ENCODE peak calls at places on chromosome 17, in nine cellular contexts. X, V, J, M, N, D, T, C and I are unnamed samples.

GRCh38 chr17:75078097-75079022 is 9.4 kb upstream of the SLC16A5 start:
- DNase-seq in X (peak; percentile 47), V (peak; percentile 40), J (no peak), M (peak; percentile 69), N (peak; percentile 79), D (no peak), T (no peak), C (no peak), I (peak; percentile 99)

GRCh38 chr17:81239714-81240555 is 817 bp downstream of the NDUFAF8 start:
- DNase-seq in X (no peak), V (no peak), J (no peak), M (no peak), N (no peak), D (no peak), T (no peak), C (no peak), I (no peak)

GRCh38 chr17:61400786-61401279 is 1.2 kb downstream of the TBX2 start:
- DNase-seq in X (no peak), V (no peak), J (no peak), M (no peak), N (no peak), D (no peak), T (no peak), C (no peak), I (no peak)

GRCh38 chr17:17161121-17161520 is 45.0 kb downstream of the PLD6 start:
- DNase-seq in X (no peak), V (no peak), J (no peak), M (no peak), N (no peak), D (no peak), T (no peak), C (peak; percentile 34), I (no peak)

GRCh38 chr17:8875957-8876356 is 8.5 kb upstream of the PIK3R6 start:
- DNase-seq in X (no peak), V (no peak), J (no peak), M (no peak), N (no peak), D (no peak), T (peak; percentile 20), C (no peak), I (no peak)

GRCh38 chr17:64081802-64082799 is 47.8 kb downstream of the ERN1 start:
- DNase-seq in X (no peak), V (no peak), J (no peak), M (peak; percentile 82), N (peak; percentile 48), D (no peak), T (no peak), C (no peak), I (peak; percentile 28)

GRCh38 chr17:731943-732787 is at the start of gene TLCD3A:
- DNase-seq in X (peak; percentile 73), V (peak; percentile 78), J (peak; percentile 84), M (no peak), N (peak; percentile 74), D (peak; percentile 82), T (peak; percentile 72), C (peak; percentile 72), I (peak; percentile 69)

GRCh38 chr17:42536372-42537155 is 523 bp downstream of the NAGLU start:
- DNase-seq in X (peak; percentile 91), V (peak; percentile 87), J (peak; percentile 96), M (no peak), N (peak; percentile 93), D (peak; percentile 88), T (peak; percentile 94), C (peak; percentile 88), I (peak; percentile 98)

GRCh38 chr17:77607606-77608005 is 350.9 kb upstream of the TNRC6C start:
- DNase-seq in X (no peak), V (no peak), J (peak; percentile 50), M (no peak), N (no peak), D (no peak), T (no peak), C (no peak), I (no peak)

GRCh38 chr17:17993366-17993765 is 20.7 kb downstream of the DRC3 start:
- DNase-seq in X (peak; percentile 37), V (no peak), J (peak; percentile 51), M (no peak), N (no peak), D (no peak), T (no peak), C (no peak), I (no peak)

DNA sequence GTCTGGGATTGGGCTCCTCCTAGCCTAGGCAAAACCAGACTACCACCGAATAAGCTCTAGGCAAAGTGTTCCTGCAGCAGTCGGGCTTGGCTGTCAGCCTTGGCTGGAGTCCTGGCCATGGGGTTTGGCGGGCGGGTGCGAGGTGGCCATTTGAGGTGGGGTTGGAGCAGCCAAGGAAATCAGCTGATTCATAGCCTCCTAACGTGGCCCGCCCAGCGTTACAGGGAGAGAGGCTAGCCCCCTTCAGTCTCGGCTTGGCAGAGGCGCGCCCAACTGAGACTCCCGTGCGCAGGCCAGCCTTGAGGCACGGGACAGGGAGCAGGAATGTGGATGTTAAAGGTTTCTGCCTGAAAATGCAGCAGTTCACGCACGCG is 1.9 kb downstream of the PMP22 start:
- DNase-seq in X (peak; percentile 86), V (peak; percentile 46), J (peak; percentile 75), M (no peak), N (peak; percentile 69), D (peak; percentile 88), T (peak; percentile 54), C (peak; percentile 86), I (peak; percentile 58)
- TF ChIP-seq POLR2A in X (peak; percentile 28), V (no peak), J (no peak), M (no peak), N (no peak), D (no peak), T (no peak), C (peak; percentile 55), I (no peak)

DNA sequence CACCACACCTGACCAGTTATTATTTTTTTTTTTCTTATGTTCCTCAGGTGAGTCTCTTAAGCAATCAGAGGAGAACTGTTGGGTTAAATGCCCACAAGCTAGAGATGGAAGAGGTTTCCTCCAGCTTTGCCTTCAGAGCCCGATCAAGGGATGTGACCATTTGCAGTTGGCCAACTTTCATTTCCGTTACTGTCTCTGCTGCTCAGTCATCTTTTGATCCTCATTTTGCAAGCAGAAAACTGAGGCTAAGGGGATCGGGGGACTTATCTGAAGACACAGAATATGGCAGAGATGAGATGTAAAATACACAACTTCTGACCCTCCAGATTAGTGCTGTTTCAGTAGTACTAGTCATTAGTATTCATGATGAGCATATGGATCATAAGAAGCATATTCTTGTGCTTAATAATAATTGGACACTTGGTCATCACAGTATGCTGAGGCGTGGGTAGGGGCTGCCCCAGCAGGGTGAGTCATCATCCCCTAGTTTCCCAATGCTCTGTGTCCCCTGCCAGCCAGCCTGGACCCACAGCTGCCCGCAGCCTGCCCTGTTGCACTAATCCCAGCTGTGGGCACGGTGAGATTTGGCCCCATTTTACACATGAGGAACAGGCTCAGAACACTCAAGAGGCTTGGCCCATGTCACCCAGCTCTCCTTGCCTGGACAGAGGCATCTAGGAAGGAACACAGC is 189.0 kb downstream of the RAB11FIP4 start:
- DNase-seq in X (peak; percentile 20), V (no peak), J (no peak), M (no peak), N (peak; percentile 80), D (no peak), T (no peak), C (no peak), I (peak; percentile 50)
- TF ChIP-seq POLR2A in X (no peak), V (no peak), J (no peak), M (no peak), N (no peak), D (no peak), T (peak; percentile 8), C (no peak), I (no peak)

GRCh38 chr17:67569873-67570272 is 147.9 kb upstream of the NOL11 start:
- DNase-seq in X (peak; percentile 62), V (no peak), J (no peak), M (no peak), N (no peak), D (no peak), T (no peak), C (no peak), I (no peak)

GRCh38 chr17:67571478-67571877 is 146.3 kb upstream of the NOL11 start:
- DNase-seq in X (no peak), V (no peak), J (no peak), M (no peak), N (no peak), D (no peak), T (no peak), C (no peak), I (no peak)

GRCh38 chr17:67570797-67571196 is 146.9 kb upstream of the NOL11 start:
- DNase-seq in X (no peak), V (no peak), J (no peak), M (no peak), N (no peak), D (no peak), T (no peak), C (no peak), I (no peak)

GRCh38 chr17:67566656-67567055 is 151.1 kb upstream of the NOL11 start:
- DNase-seq in X (no peak), V (no peak), J (no peak), M (no peak), N (no peak), D (no peak), T (no peak), C (no peak), I (no peak)

DNA sequence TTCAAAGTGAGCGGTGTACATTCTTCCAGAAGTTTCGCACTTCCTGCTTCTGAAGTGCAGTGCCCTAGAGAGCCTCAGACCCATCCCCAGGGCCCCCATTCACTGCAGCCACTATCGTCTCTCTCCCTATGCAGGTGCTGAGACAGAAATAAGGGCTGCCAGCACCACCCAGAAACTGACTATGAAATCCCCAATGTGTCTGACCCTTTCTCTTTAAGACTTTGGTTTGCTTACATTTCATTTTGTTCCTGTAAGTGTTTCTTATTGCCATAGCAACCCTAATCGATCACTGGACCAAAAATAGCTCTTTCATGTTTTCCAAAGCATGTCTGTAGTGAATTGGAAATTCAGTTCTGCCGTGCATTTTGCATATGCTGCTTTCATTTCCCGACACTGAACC is 148.8 kb upstream of the NOL11 start:
- DNase-seq in X (no peak), V (no peak), J (no peak), M (no peak), N (no peak), D (no peak), T (no peak), C (no peak), I (no peak)
- TF ChIP-seq POLR2A in X (no peak), V (no peak), J (no peak), M (no peak), N (no peak), D (no peak), T (no peak), C (no peak), I (no peak)

DNA sequence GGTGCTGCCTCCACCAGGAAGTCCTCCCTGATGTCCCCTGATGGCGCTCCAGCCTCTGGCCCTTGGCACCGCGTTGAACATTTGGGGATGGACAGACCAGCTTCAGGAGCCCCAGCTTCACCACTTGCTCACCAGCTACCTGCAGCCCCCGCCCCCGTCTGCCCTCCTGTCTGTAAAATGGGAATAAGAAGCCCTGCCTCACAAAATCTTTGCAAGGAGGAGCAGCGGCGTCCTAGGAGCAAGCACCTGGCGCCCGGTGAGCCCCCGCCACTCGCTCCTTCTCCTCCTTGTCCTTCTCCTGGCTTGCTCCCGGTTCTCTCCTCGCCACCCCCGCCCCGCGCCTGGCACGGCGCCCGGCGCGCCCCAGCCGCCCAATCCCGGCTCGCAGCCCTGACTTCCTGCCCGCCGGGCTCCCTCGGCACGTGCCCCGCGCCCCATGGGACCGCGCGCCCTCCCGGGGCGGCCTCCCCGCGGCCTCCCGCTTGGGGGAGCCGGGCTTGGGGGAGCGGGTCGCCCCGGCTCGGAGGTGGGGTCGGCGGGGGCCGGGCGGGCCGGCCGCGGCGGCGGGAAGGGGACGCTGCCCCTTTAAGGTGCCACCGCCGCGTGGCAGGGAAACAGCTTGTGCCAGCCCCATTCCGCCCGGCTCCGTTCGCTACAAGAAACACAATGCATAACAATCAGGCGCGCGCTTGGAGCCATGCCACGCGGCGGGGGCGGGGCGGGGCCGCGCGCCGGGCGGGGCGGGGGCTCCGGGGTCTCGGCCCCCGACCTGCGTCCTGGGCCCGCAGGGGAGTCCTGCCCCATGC is 9.1 kb upstream of the PPP1R1B start:
- DNase-seq in X (peak; percentile 60), V (peak; percentile 81), J (peak; percentile 88), M (no peak), N (peak; percentile 69), D (peak; percentile 73), T (peak; percentile 69), C (peak; percentile 80), I (peak; percentile 87)
- TF ChIP-seq POLR2A in X (no peak), V (no peak), J (no peak), M (no peak), N (no peak), D (no peak), T (peak; percentile 13), C (peak; percentile 13), I (peak; percentile 7)